ENCODE peak calls at places on chromosomes 3 and 15, in nine cellular contexts. B, Y, G, A, X, E, P, Z and M are unnamed samples.

GRCh38 chr3:24229468-24230263 is 265.0 kb downstream of the THRB start:
- DNase-seq in B (no peak), Y (no peak), G (no peak), A (no peak), X (no peak), E (no peak), P (no peak), Z (no peak), M (no peak)

GRCh38 chr3:105686324-105686897 is 182.4 kb downstream of the CBLB start:
- DNase-seq in B (peak; percentile 3), Y (no peak), G (no peak), A (no peak), X (no peak), E (no peak), P (no peak), Z (no peak), M (peak; percentile 2)

GRCh38 chr3:150235799-150236198 is 172.3 kb upstream of the TSC22D2 start:
- DNase-seq in B (no peak), Y (no peak), G (no peak), A (no peak), X (no peak), E (no peak), P (no peak), Z (no peak), M (peak; percentile 71)

GRCh38 chr3:146125946-146126345 is 35.0 kb downstream of the PLOD2 start:
- DNase-seq in B (no peak), Y (no peak), G (no peak), A (no peak), X (peak; percentile 56), E (no peak), P (peak; percentile 91), Z (no peak), M (peak; percentile 70)

GRCh38 chr3:63726656-63727055 is 74.2 kb downstream of the SNTN start:
- DNase-seq in B (no peak), Y (peak; percentile 51), G (no peak), A (no peak), X (no peak), E (no peak), P (no peak), Z (no peak), M (no peak)

GRCh38 chr3:15794303-15794771 is 3.4 kb downstream of the ANKRD28 start:
- DNase-seq in B (no peak), Y (no peak), G (no peak), A (no peak), X (no peak), E (peak; percentile 61), P (no peak), Z (no peak), M (peak; percentile 36)

GRCh38 chr3:33064929-33065328 is 32.0 kb downstream of the GLB1 start:
- DNase-seq in B (no peak), Y (no peak), G (no peak), A (no peak), X (peak; percentile 15), E (no peak), P (no peak), Z (no peak), M (no peak)

GRCh38 chr3:12750223-12750622 is 8.8 kb downstream of the TMEM40 start:
- DNase-seq in B (no peak), Y (no peak), G (peak; percentile 63), A (no peak), X (peak; percentile 31), E (peak; percentile 63), P (peak; percentile 26), Z (no peak), M (peak; percentile 70)

GRCh38 chr3:114441386-114441785 is 147.6 kb downstream of the TIGIT start:
- DNase-seq in B (no peak), Y (no peak), G (no peak), A (no peak), X (no peak), E (no peak), P (no peak), Z (no peak), M (no peak)

GRCh38 chr3:124584552-124585391 is 145.5 kb upstream of the UMPS start:
- DNase-seq in B (peak; percentile 94), Y (peak; percentile 78), G (peak; percentile 89), A (peak; percentile 91), X (peak; percentile 73), E (no peak), P (no peak), Z (peak; percentile 89), M (no peak)

GRCh38 chr15:80234883-80235282 is 17.1 kb downstream of the CTXND1 start:
- DNase-seq in B (peak; percentile 56), Y (peak; percentile 58), G (peak; percentile 36), A (peak; percentile 70), X (no peak), E (peak; percentile 6), P (no peak), Z (no peak), M (no peak)

GRCh38 chr3:142853270-142854163 is 35.4 kb downstream of the PCOLCE2 start:
- DNase-seq in B (no peak), Y (no peak), G (peak; percentile 83), A (no peak), X (peak; percentile 71), E (no peak), P (peak; percentile 44), Z (peak; percentile 57), M (no peak)

GRCh38 chr3:170180107-170180951 is 1.2 kb downstream of the PHC3 start:
- DNase-seq in B (no peak), Y (peak; percentile 26), G (no peak), A (no peak), X (no peak), E (no peak), P (no peak), Z (no peak), M (no peak)

GRCh38 chr15:38868326-38869114 is 303.9 kb upstream of the RASGRP1 start:
- DNase-seq in B (no peak), Y (peak; percentile 68), G (peak; percentile 36), A (no peak), X (peak; percentile 11), E (no peak), P (peak; percentile 76), Z (peak; percentile 71), M (peak; percentile 73)

GRCh38 chr3:117661636-117662095 is 952.1 kb downstream of the TUSC7 start:
- DNase-seq in B (no peak), Y (no peak), G (no peak), A (no peak), X (no peak), E (no peak), P (peak; percentile 19), Z (no peak), M (peak; percentile 20)

GRCh38 chr3:12918231-12918630 is 76.9 kb upstream of the RPL32 start:
- DNase-seq in B (no peak), Y (no peak), G (no peak), A (no peak), X (no peak), E (no peak), P (no peak), Z (no peak), M (no peak)

GRCh38 chr15:59208850-59209249 is 2.2 kb downstream of the LDHAL6B start:
- DNase-seq in B (no peak), Y (peak; percentile 6), G (no peak), A (no peak), X (no peak), E (no peak), P (no peak), Z (no peak), M (no peak)

GRCh38 chr3:173553635-173554280 is 156.2 kb downstream of the NLGN1 start:
- DNase-seq in B (peak; percentile 22), Y (peak; percentile 66), G (no peak), A (no peak), X (peak; percentile 10), E (peak; percentile 25), P (peak; percentile 4), Z (no peak), M (peak; percentile 4)

GRCh38 chr3:136982520-136983138 is 24.8 kb downstream of the IL20RB start:
- DNase-seq in B (no peak), Y (no peak), G (no peak), A (no peak), X (no peak), E (no peak), P (no peak), Z (no peak), M (no peak)

GRCh38 chr15:70947369-70948335 is 55.0 kb downstream of the LRRC49 start:
- DNase-seq in B (no peak), Y (no peak), G (peak; percentile 34), A (no peak), X (no peak), E (no peak), P (no peak), Z (no peak), M (no peak)

GRCh38 chr15:85406916-85407315 is 26.5 kb downstream of the AKAP13 start:
- DNase-seq in B (no peak), Y (no peak), G (no peak), A (no peak), X (no peak), E (no peak), P (no peak), Z (no peak), M (no peak)

GRCh38 chr3:135806342-135806741 is 159.2 kb upstream of the PPP2R3A start:
- DNase-seq in B (no peak), Y (no peak), G (no peak), A (no peak), X (no peak), E (no peak), P (no peak), Z (no peak), M (no peak)

GRCh38 chr15:92454525-92455105 is 60.9 kb downstream of the ST8SIA2 start:
- DNase-seq in B (no peak), Y (no peak), G (no peak), A (no peak), X (no peak), E (no peak), P (no peak), Z (no peak), M (no peak)

GRCh38 chr15:73367624-73368300 is 996 bp downstream of the HCN4 start:
- DNase-seq in B (peak; percentile 85), Y (no peak), G (no peak), A (no peak), X (no peak), E (no peak), P (no peak), Z (no peak), M (no peak)

GRCh38 chr3:159029306-159030026 is 227.6 kb downstream of the MFSD1 start:
- DNase-seq in B (no peak), Y (no peak), G (no peak), A (no peak), X (no peak), E (no peak), P (no peak), Z (no peak), M (no peak)

GRCh38 chr15:98428253-98428989 is 219.9 kb upstream of the IGF1R start:
- DNase-seq in B (peak; percentile 96), Y (peak; percentile 62), G (peak; percentile 83), A (peak; percentile 82), X (peak; percentile 57), E (peak; percentile 17), P (no peak), Z (peak; percentile 83), M (no peak)

GRCh38 chr3:99865321-99865720 is 47.7 kb downstream of the CMSS1 start:
- DNase-seq in B (no peak), Y (no peak), G (no peak), A (no peak), X (no peak), E (no peak), P (no peak), Z (no peak), M (no peak)

GRCh38 chr3:112519424-112520001 is 20.2 kb upstream of the BTLA start:
- DNase-seq in B (peak; percentile 18), Y (peak; percentile 80), G (no peak), A (no peak), X (peak; percentile 56), E (peak; percentile 27), P (peak; percentile 54), Z (no peak), M (peak; percentile 50)

GRCh38 chr3:158819282-158819681 is 17.4 kb downstream of the MFSD1 start:
- DNase-seq in B (no peak), Y (no peak), G (no peak), A (no peak), X (no peak), E (no peak), P (no peak), Z (no peak), M (no peak)

GRCh38 chr15:97652700-97653167 is 307.8 kb upstream of the ARRDC4 start:
- DNase-seq in B (peak; percentile 38), Y (peak; percentile 42), G (peak; percentile 35), A (no peak), X (no peak), E (no peak), P (no peak), Z (peak; percentile 54), M (no peak)

GRCh38 chr3:87410110-87410509 is 133.7 kb upstream of the POU1F1 start:
- DNase-seq in B (no peak), Y (no peak), G (no peak), A (no peak), X (no peak), E (no peak), P (no peak), Z (no peak), M (no peak)